ENCODE peak calls at places on chromosomes 11 and 22, in nine cellular contexts. Y, W, G, E, H, I, C, A and V are unnamed samples.

GRCh38 chr11:120912504-120912903 is 111.4 kb upstream of the TBCEL start:
- DNase-seq in C (no peak), Y (peak), E (no peak), G (peak), A (peak), I (no peak), H (peak), W (no peak), V (peak)

GRCh38 chr22:46464701-46465347 is 72.6 kb downstream of the CELSR1 start:
- DNase-seq in Y (no peak), H (no peak), C (no peak), G (no peak), E (no peak), I (no peak), W (no peak), A (no peak), V (no peak)

GRCh38 chr11:78646564-78647185 is 72.0 kb upstream of the NARS2 start:
- DNase-seq in A (no peak), I (peak), W (peak), H (peak), Y (no peak), E (peak), C (no peak), G (peak), V (peak)

GRCh38 chr11:124676386-124676785 is 2.7 kb downstream of the SPA17 start:
- DNase-seq in H (peak), I (no peak), E (no peak), C (no peak), W (no peak), G (peak), A (peak), Y (no peak), V (peak)

GRCh38 chr11:34356576-34356917 is 1.3 kb downstream of the ABTB2 start:
- DNase-seq in W (no peak), I (peak), G (peak), E (peak), A (no peak), H (peak), Y (no peak), C (peak), V (peak)

GRCh38 chr22:40666151-40666848 is 13.0 kb upstream of the MCHR1 start:
- DNase-seq in W (no peak), G (peak), E (no peak), C (no peak), Y (peak), I (peak), H (no peak), A (no peak), V (no peak)

GRCh38 chr11:126510621-126511370 is 155.3 kb downstream of the ST3GAL4 start:
- DNase-seq in C (no peak), H (peak), W (no peak), I (no peak), G (peak), E (no peak), A (no peak), Y (no peak), V (peak)

GRCh38 chr22:41596776-41597634 is 7.4 kb upstream of the PMM1 start:
- DNase-seq in E (peak), C (no peak), I (peak), A (no peak), W (no peak), H (peak), Y (no peak), G (peak), V (peak)

GRCh38 chr11:76086713-76087635 is 119.3 kb downstream of the WNT11 start:
- DNase-seq in I (no peak), A (no peak), G (peak), E (no peak), H (peak), W (no peak), C (no peak), Y (peak), V (no peak)

GRCh38 chr22:43168416-43169309 is 17.3 kb downstream of the TSPO start:
- DNase-seq in W (no peak), Y (no peak), H (peak), A (no peak), I (no peak), G (peak), E (no peak), C (no peak), V (peak)

GRCh38 chr11:62889484-62890437 is 9.1 kb downstream of the SLC3A2 start:
- DNase-seq in A (no peak), Y (no peak), E (no peak), I (no peak), H (no peak), C (no peak), W (no peak), G (peak), V (peak)

GRCh38 chr22:26585104-26585790 is 4.7 kb downstream of the TPST2 start:
- DNase-seq in W (no peak), G (peak), A (no peak), E (no peak), H (peak), I (peak), C (no peak), Y (peak), V (peak)

GRCh38 chr11:114762437-114762836 is 84.1 kb downstream of the NXPE2 start:
- DNase-seq in W (no peak), I (peak), G (peak), C (no peak), A (peak), Y (peak), E (peak), H (peak), V (peak)

GRCh38 chr22:23054531-23055257 is 15.6 kb upstream of the GNAZ start:
- DNase-seq in W (peak), C (no peak), Y (no peak), H (no peak), A (no peak), I (peak), E (no peak), G (no peak), V (no peak)

GRCh38 chr22:30015846-30016245 is 64.4 kb upstream of the HORMAD2 start:
- DNase-seq in E (no peak), W (no peak), H (peak), Y (peak), C (no peak), A (no peak), G (peak), I (no peak), V (no peak)

GRCh38 chr22:39833610-39834009 is 60.0 kb downstream of the ENTHD1 start:
- DNase-seq in G (no peak), A (no peak), Y (no peak), I (no peak), C (no peak), H (no peak), E (no peak), W (no peak), V (no peak)

GRCh38 chr22:20656902-20657836 is 116.7 kb upstream of the SERPIND1 start:
- DNase-seq in G (no peak), H (no peak), I (peak), Y (no peak), C (no peak), E (no peak), A (no peak), W (peak), V (peak)

GRCh38 chr11:35526370-35526792 is 965 bp upstream of the PAMR1 start:
- DNase-seq in A (peak), W (no peak), I (no peak), G (peak), Y (no peak), E (no peak), C (no peak), H (peak), V (no peak)

GRCh38 chr22:23557036-23557435 is 23.1 kb downstream of the IGLL1 start:
- DNase-seq in W (no peak), Y (no peak), G (no peak), C (no peak), A (no peak), H (no peak), I (no peak), E (no peak), V (no peak)

GRCh38 chr11:2265396-2265795 is 5.0 kb downstream of the ASCL2 start:
- DNase-seq in E (no peak), I (peak), C (no peak), A (no peak), Y (no peak), H (no peak), G (no peak), W (no peak), V (no peak)

GRCh38 chr22:27372969-27373670 is 428.4 kb downstream of the MN1 start:
- DNase-seq in W (peak), I (no peak), C (no peak), E (peak), H (peak), A (no peak), G (no peak), Y (no peak), V (no peak)

GRCh38 chr11:106275151-106275550 is 197.7 kb downstream of the AASDHPPT start:
- DNase-seq in I (no peak), W (no peak), E (no peak), Y (no peak), G (no peak), H (no peak), A (no peak), C (no peak), V (peak)

GRCh38 chr11:73752216-73752867 is 8.5 kb downstream of the RAB6A start:
- DNase-seq in I (peak), G (no peak), E (no peak), Y (no peak), A (no peak), H (no peak), W (no peak), C (no peak), V (no peak)

GRCh38 chr22:50700387-50701075 is 27.9 kb downstream of the SHANK3 start:
- DNase-seq in Y (no peak), H (no peak), I (no peak), W (no peak), G (no peak), A (no peak), E (no peak), C (no peak), V (no peak)

GRCh38 chr22:50267591-50268390 is 2.4 kb downstream of the MAPK11 start:
- DNase-seq in E (peak), C (no peak), G (peak), Y (no peak), H (no peak), A (no peak), W (no peak), I (peak), V (peak)

GRCh38 chr11:113705871-113706654 is at the start of gene TMPRSS5:
- DNase-seq in G (no peak), C (no peak), Y (no peak), W (no peak), H (no peak), I (no peak), E (no peak), A (no peak), V (no peak)

GRCh38 chr11:121328213-121328966 is 35.8 kb downstream of the SC5D start:
- DNase-seq in C (no peak), H (no peak), Y (no peak), E (no peak), A (no peak), W (no peak), G (no peak), I (no peak), V (no peak)

GRCh38 chr11:109019342-109019936 is 354.6 kb downstream of the DDX10 start:
- DNase-seq in Y (no peak), A (no peak), C (no peak), W (no peak), G (no peak), H (no peak), E (no peak), I (no peak), V (no peak)

GRCh38 chr11:78690588-78690987 is 115.9 kb upstream of the NARS2 start:
- DNase-seq in C (no peak), A (no peak), E (no peak), G (no peak), W (no peak), Y (no peak), H (no peak), I (no peak), V (peak)

GRCh38 chr22:21949569-21949918 is 3.1 kb downstream of the PPM1F start:
- DNase-seq in I (no peak), A (no peak), H (no peak), E (no peak), C (no peak), W (no peak), G (no peak), Y (no peak), V (no peak)

GRCh38 chr22:39994046-39994565 is 648 bp upstream of the FAM83F start:
- DNase-seq in A (no peak), H (no peak), C (no peak), G (peak), Y (no peak), E (no peak), I (no peak), W (no peak), V (no peak)

GRCh38 chr11:20192641-20193040 is 32.4 kb upstream of the DBX1 start:
- DNase-seq in E (no peak), I (no peak), G (no peak), W (no peak), Y (no peak), A (no peak), C (no peak), H (no peak), V (no peak)

GRCh38 chr11:110376711-110377324 is 52.9 kb upstream of the FDX1 start:
- DNase-seq in I (peak), H (peak), W (no peak), A (peak), C (peak), Y (peak), G (peak), E (peak), V (peak)

GRCh38 chr11:43992834-43993637 is 50.6 kb downstream of the C11orf96 start:
- DNase-seq in I (peak), G (peak), A (no peak), H (no peak), C (no peak), E (no peak), Y (no peak), W (no peak), V (peak)

GRCh38 chr22:44442186-44442465 is 55.9 kb downstream of the RTL6 start:
- DNase-seq in E (no peak), I (no peak), A (no peak), W (no peak), H (no peak), G (no peak), C (no peak), Y (no peak), V (no peak)

GRCh38 chr22:27991586-27992293 is 72.7 kb upstream of the PITPNB start:
- DNase-seq in Y (no peak), C (no peak), W (no peak), G (no peak), H (no peak), I (no peak), A (no peak), E (no peak), V (no peak)

GRCh38 chr22:28208036-28208435 is 289.0 kb upstream of the PITPNB start:
- DNase-seq in I (no peak), W (no peak), G (no peak), H (no peak), C (no peak), Y (no peak), E (no peak), A (no peak), V (peak)

GRCh38 chr11:117690484-117691205 is 106.4 kb downstream of the DSCAML1 start:
- DNase-seq in H (no peak), I (no peak), W (no peak), E (no peak), G (no peak), A (peak), C (no peak), Y (no peak), V (no peak)

DNA sequence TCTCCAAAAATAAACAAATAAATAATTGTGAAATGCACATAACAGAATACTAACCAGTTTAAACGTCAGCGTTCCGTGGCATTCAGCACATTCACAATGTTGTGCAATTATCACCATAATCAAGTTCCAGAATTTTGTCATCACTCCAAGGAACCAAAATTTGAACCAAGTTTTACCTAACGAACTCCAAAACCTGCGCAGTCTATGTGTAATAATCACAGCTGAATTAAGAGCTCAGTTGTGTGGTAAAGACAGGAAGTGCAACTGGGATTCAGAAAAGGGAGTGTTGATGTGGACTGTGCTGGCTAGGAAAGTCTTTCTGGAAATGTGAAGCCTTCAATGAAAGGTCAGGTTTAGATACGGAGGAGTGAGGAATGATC is 5.4 kb upstream of the MCAM start:
- DNase-seq in I (no peak), A (no peak), Y (no peak), C (no peak), W (no peak), G (no peak), E (no peak), H (no peak), V (peak)
- TF ChIP-seq CTCF in I (no peak), A (no peak), Y (no peak), C (peak), W (no peak), G (peak), E (no peak), H (peak), V (peak)

GRCh38 chr22:37160037-37160436 is 10.3 kb upstream of the IL2RB start:
- DNase-seq in G (no peak), I (no peak), A (no peak), C (no peak), E (no peak), H (no peak), W (no peak), Y (no peak), V (no peak)
- TF ChIP-seq CTCF in G (no peak), I (no peak), A (no peak), C (no peak), E (no peak), H (no peak), W (no peak), Y (no peak), V (no peak)

GRCh38 chr11:839875-840617 is 2.3 kb downstream of the POLR2L start:
- DNase-seq in C (no peak), Y (no peak), H (no peak), I (no peak), G (no peak), A (no peak), E (no peak), W (no peak), V (no peak)
- TF ChIP-seq CTCF in C (no peak), Y (peak), H (peak), I (no peak), G (peak), A (peak), E (no peak), W (peak), V (peak)

GRCh38 chr11:72015511-72016061 is 16.9 kb downstream of the IL18BP start:
- DNase-seq in H (peak), E (peak), W (no peak), C (no peak), I (peak), A (no peak), G (no peak), Y (no peak), V (no peak)
- TF ChIP-seq CTCF in H (peak), E (no peak), W (peak), C (no peak), I (peak), A (peak), G (peak), Y (peak), V (peak)

GRCh38 chr11:3849297-3849874 is 6.1 kb upstream of the STIM1 start:
- DNase-seq in I (peak), H (peak), A (no peak), W (no peak), C (no peak), Y (no peak), E (peak), G (peak), V (peak)
- TF ChIP-seq CTCF in I (peak), H (peak), A (peak), W (peak), C (peak), Y (peak), E (peak), G (peak), V (peak)

GRCh38 chr11:101185985-101186384 is 56.4 kb upstream of the PGR start:
- DNase-seq in A (no peak), G (no peak), C (no peak), Y (no peak), I (no peak), E (no peak), H (no peak), W (no peak), V (no peak)

GRCh38 chr11:101176381-101176780 is 46.8 kb upstream of the PGR start:
- DNase-seq in G (no peak), W (no peak), C (no peak), I (no peak), A (no peak), E (no peak), H (no peak), Y (no peak), V (peak)

GRCh38 chr11:101180481-101180880 is 50.9 kb upstream of the PGR start:
- DNase-seq in C (no peak), I (no peak), A (no peak), H (no peak), E (no peak), Y (no peak), W (no peak), G (no peak), V (no peak)
- TF ChIP-seq CTCF in C (no peak), I (no peak), A (no peak), H (no peak), E (no peak), Y (no peak), W (no peak), G (no peak), V (no peak)

GRCh38 chr22:32949719-32950118 is 108.5 kb downstream of the SYN3 start:
- DNase-seq in Y (no peak), A (no peak), E (no peak), C (no peak), H (no peak), G (no peak), W (no peak), I (no peak), V (peak)

GRCh38 chr22:32950366-32950765 is 107.8 kb downstream of the SYN3 start:
- DNase-seq in W (no peak), H (no peak), A (no peak), E (no peak), I (no peak), G (no peak), Y (no peak), C (no peak), V (no peak)

GRCh38 chr22:32951807-32952153 is 106.4 kb downstream of the SYN3 start:
- DNase-seq in I (no peak), E (no peak), A (no peak), Y (no peak), H (no peak), G (no peak), W (no peak), C (no peak), V (no peak)

GRCh38 chr22:32947581-32947980 is 110.6 kb downstream of the SYN3 start:
- DNase-seq in C (no peak), A (no peak), H (no peak), W (no peak), G (no peak), E (no peak), I (no peak), Y (no peak), V (no peak)

GRCh38 chr22:32951081-32951806 is 106.9 kb downstream of the SYN3 start:
- DNase-seq in I (no peak), A (no peak), H (no peak), W (no peak), Y (no peak), G (no peak), C (no peak), E (peak), V (peak)
- TF ChIP-seq CTCF in I (no peak), A (peak), H (peak), W (no peak), Y (no peak), G (no peak), C (no peak), E (peak), V (no peak)

GRCh38 chr22:48554893-48555552 is 1272.7 kb downstream of the BRD1 start:
- DNase-seq in Y (no peak), H (no peak), G (no peak), W (no peak), C (no peak), E (peak), A (no peak), I (no peak), V (no peak)
- TF ChIP-seq CTCF in Y (no peak), H (no peak), G (no peak), W (no peak), C (no peak), E (no peak), A (no peak), I (no peak), V (no peak)